ENCODE peak calls at places on chromosomes 11 and 22, in eight cellular contexts. One of them, this sample, is unnamed. For H3K4me1, the result is how much of the 10 kb centered on the place peaks cover.

GRCh38 chr11:34651551-34651950 is 30.7 kb downstream of the EHF start:
- DNase-seq in heart left ventricle: no peak
- DNase-seq in stomach: no peak
- DNase-seq in tibial nerve: no peak
- DNase-seq in A549: no peak
- DNase-seq in pancreas: no peak
- DNase-seq in fibroblast of lung: no peak
- DNase-seq in lung: no peak
- DNase-seq in this sample: no peak

GRCh38 chr11:129840236-129840635 is 24.6 kb downstream of the TMEM45B start:
- DNase-seq in heart left ventricle: no peak
- DNase-seq in stomach: no peak
- DNase-seq in tibial nerve: no peak
- DNase-seq in A549: no peak
- DNase-seq in pancreas: no peak
- DNase-seq in fibroblast of lung: no peak
- DNase-seq in lung: no peak
- DNase-seq in this sample: no peak

GRCh38 chr11:111355956-111356659 is 23.0 kb downstream of the POU2AF1 start:
- DNase-seq in heart left ventricle: no peak
- DNase-seq in stomach: no peak
- DNase-seq in tibial nerve: no peak
- DNase-seq in A549: no peak
- DNase-seq in pancreas: no peak
- DNase-seq in fibroblast of lung: no peak
- DNase-seq in lung: peak
- DNase-seq in this sample: no peak

GRCh38 chr11:96273507-96273906 is 69.5 kb downstream of the MAML2 start:
- DNase-seq in heart left ventricle: no peak
- DNase-seq in stomach: no peak
- DNase-seq in tibial nerve: no peak
- DNase-seq in A549: no peak
- DNase-seq in pancreas: no peak
- DNase-seq in fibroblast of lung: no peak
- DNase-seq in lung: no peak
- DNase-seq in this sample: no peak

GRCh38 chr22:37486224-37486845 is at the start of gene MFNG:
- DNase-seq in heart left ventricle: peak
- DNase-seq in stomach: peak
- DNase-seq in tibial nerve: peak
- DNase-seq in A549: peak
- DNase-seq in pancreas: peak
- DNase-seq in fibroblast of lung: peak
- DNase-seq in lung: peak
- DNase-seq in this sample: peak

GRCh38 chr22:36918730-36919129 is 5.3 kb downstream of the CSF2RB start:
- DNase-seq in heart left ventricle: no peak
- DNase-seq in stomach: no peak
- DNase-seq in tibial nerve: no peak
- DNase-seq in A549: no peak
- DNase-seq in pancreas: no peak
- DNase-seq in fibroblast of lung: no peak
- DNase-seq in lung: no peak
- DNase-seq in this sample: no peak

GRCh38 chr22:50119768-50120251 is 30.0 kb downstream of the MOV10L1 start:
- DNase-seq in heart left ventricle: no peak
- DNase-seq in stomach: no peak
- DNase-seq in tibial nerve: no peak
- DNase-seq in A549: no peak
- DNase-seq in pancreas: no peak
- DNase-seq in fibroblast of lung: peak
- DNase-seq in lung: no peak
- DNase-seq in this sample: no peak

GRCh38 chr11:131253142-131253884 is 117.1 kb upstream of the NTM start:
- DNase-seq in heart left ventricle: no peak
- DNase-seq in stomach: no peak
- DNase-seq in tibial nerve: no peak
- DNase-seq in A549: no peak
- DNase-seq in pancreas: no peak
- DNase-seq in fibroblast of lung: no peak
- DNase-seq in lung: no peak
- DNase-seq in this sample: no peak

GRCh38 chr11:103024086-103024485 is 67.9 kb downstream of the DCUN1D5 start:
- DNase-seq in heart left ventricle: no peak
- DNase-seq in stomach: no peak
- DNase-seq in tibial nerve: no peak
- DNase-seq in A549: no peak
- DNase-seq in pancreas: no peak
- DNase-seq in fibroblast of lung: no peak
- DNase-seq in lung: no peak
- DNase-seq in this sample: no peak

DNA sequence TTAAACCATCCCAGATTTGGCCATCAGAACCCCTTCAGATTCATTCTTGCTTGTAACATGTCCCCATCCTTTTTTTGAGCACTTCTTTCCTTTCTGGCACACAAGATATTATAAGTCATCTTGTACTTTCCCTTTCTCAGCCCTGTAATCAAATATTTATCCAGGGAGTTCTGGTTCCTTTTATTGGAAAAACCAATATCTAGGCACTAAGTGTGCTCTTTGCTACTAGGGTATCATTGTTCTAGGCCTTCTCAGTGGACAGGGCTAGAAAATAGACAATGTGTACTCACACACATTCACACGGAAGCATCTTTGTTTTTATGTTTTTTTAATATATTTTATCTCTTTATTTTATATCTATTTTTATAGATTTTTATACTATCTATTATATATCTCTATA is 47.3 kb downstream of the ARL14EP start:
- DNase-seq in heart left ventricle: no peak
- DNase-seq in stomach: no peak
- DNase-seq in tibial nerve: no peak
- DNase-seq in A549: no peak
- DNase-seq in pancreas: no peak
- DNase-seq in fibroblast of lung: no peak
- DNase-seq in lung: no peak
- DNase-seq in this sample: no peak
- TF ChIP-seq CTCF in heart left ventricle: no peak
- TF ChIP-seq CTCF in stomach: no peak
- TF ChIP-seq CTCF in tibial nerve: no peak
- TF ChIP-seq CTCF in A549: no peak
- TF ChIP-seq CTCF in pancreas: no peak
- TF ChIP-seq CTCF in fibroblast of lung: no peak
- TF ChIP-seq CTCF in lung: no peak
- TF ChIP-seq CTCF in this sample: no peak

DNA sequence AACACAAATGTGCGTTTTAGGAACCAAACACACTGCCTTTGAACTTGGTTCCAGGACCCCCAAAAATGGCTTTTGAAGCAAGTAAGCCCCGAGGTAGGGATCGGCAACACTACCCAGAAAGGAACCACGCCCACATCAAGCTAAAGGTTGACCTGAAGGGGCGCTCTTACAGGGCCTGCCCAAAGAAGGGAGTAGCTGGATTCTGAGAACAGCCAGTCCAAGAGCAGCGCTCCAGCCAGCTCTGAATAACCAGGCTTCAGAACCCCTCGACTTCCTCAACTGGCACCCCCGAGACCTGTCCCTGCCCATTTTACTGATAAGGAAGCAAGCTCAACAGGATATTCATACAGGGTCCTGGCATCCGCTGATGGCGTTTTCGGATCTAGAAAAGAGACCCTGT is 18.9 kb upstream of the MOB2 start:
- DNase-seq in heart left ventricle: no peak
- DNase-seq in stomach: no peak
- DNase-seq in tibial nerve: no peak
- DNase-seq in A549: no peak
- DNase-seq in pancreas: no peak
- DNase-seq in fibroblast of lung: no peak
- DNase-seq in lung: no peak
- DNase-seq in this sample: no peak
- H3K4me1 ChIP-seq in heart left ventricle: half or more
- H3K4me1 ChIP-seq in stomach: under half
- H3K4me1 ChIP-seq in tibial nerve: half or more
- H3K4me1 ChIP-seq in A549: under half
- H3K4me1 ChIP-seq in pancreas: under half
- H3K4me1 ChIP-seq in fibroblast of lung: under half
- H3K4me1 ChIP-seq in lung: under half
- H3K4me1 ChIP-seq in this sample: under half

GRCh38 chr11:71998061-71998460 is 648 bp upstream of the IL18BP start:
- DNase-seq in heart left ventricle: no peak
- DNase-seq in stomach: no peak
- DNase-seq in tibial nerve: no peak
- DNase-seq in A549: no peak
- DNase-seq in pancreas: no peak
- DNase-seq in fibroblast of lung: no peak
- DNase-seq in lung: no peak
- DNase-seq in this sample: no peak

GRCh38 chr11:72000591-72000867 is 1.8 kb downstream of the IL18BP start:
- DNase-seq in heart left ventricle: no peak
- DNase-seq in stomach: no peak
- DNase-seq in tibial nerve: no peak
- DNase-seq in A549: no peak
- DNase-seq in pancreas: no peak
- DNase-seq in fibroblast of lung: no peak
- DNase-seq in lung: no peak
- DNase-seq in this sample: no peak

GRCh38 chr11:71999813-72000590 is 1.3 kb downstream of the IL18BP start:
- DNase-seq in heart left ventricle: no peak
- DNase-seq in stomach: no peak
- DNase-seq in tibial nerve: no peak
- DNase-seq in A549: no peak
- DNase-seq in pancreas: no peak
- DNase-seq in fibroblast of lung: no peak
- DNase-seq in lung: no peak
- DNase-seq in this sample: no peak

GRCh38 chr11:71998649-71999310 is at the start of gene IL18BP:
- DNase-seq in heart left ventricle: no peak
- DNase-seq in stomach: no peak
- DNase-seq in tibial nerve: no peak
- DNase-seq in A549: no peak
- DNase-seq in pancreas: no peak
- DNase-seq in fibroblast of lung: no peak
- DNase-seq in lung: no peak
- DNase-seq in this sample: no peak

DNA sequence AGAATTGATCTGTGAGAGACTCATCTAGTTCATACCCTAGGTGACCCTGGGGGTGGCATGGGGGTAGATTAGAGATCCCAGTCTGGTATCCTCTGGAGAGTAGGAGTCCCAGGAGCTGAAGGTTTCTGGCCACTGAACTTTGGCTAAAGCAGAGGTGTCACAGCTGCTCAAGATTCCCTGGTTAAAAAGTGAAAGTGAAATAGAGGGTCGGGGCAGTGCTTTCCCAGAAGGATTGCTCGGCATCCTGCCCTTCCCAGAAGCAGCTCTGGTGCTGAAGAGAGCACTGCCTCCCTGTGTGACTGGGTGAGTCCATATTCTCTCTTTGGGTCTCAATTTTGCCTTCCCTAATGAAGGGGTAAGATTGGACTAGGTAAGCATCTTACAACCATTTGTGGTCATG is 651 bp downstream of the IL18BP start:
- DNase-seq in heart left ventricle: no peak
- DNase-seq in stomach: peak
- DNase-seq in tibial nerve: no peak
- DNase-seq in A549: no peak
- DNase-seq in pancreas: no peak
- DNase-seq in fibroblast of lung: peak
- DNase-seq in lung: no peak
- DNase-seq in this sample: no peak
- H3K4me3 ChIP-seq in heart left ventricle: peak
- H3K4me3 ChIP-seq in stomach: peak
- H3K4me3 ChIP-seq in tibial nerve: no peak
- H3K4me3 ChIP-seq in A549: no peak
- H3K4me3 ChIP-seq in pancreas: no peak
- H3K4me3 ChIP-seq in fibroblast of lung: no peak
- H3K4me3 ChIP-seq in lung: no peak
- H3K4me3 ChIP-seq in this sample: no peak

DNA sequence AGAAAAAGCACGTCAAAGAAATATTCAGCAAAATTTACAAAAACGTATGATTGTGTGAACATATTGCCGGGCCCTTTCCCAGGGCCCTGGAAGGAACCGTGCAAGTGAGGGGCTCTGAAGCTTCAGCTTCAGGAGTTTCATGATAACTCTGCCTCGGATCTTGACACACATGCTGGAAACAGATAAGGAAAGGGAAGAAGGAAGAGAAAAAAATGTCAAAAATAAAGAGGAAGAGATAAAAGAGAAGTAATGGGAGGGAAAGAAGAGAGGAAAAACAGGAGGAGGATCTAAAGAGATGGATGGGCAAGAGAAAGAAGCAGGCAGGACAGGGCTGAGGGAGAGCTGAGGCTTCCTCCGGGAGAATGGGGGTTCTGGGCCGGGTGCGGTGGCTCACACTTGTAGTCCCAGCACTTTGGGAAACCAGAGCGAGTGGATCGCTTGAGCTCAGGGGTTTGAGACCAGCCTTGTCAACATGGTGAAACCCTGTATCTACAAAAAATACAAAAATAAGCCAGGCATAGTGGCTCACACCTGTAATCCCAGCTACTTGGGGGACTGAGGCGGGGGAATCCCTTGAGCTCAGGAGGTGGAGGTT is 2.7 kb upstream of the TMPRSS4 start:
- DNase-seq in heart left ventricle: no peak
- DNase-seq in stomach: no peak
- DNase-seq in tibial nerve: no peak
- DNase-seq in A549: no peak
- DNase-seq in pancreas: no peak
- DNase-seq in fibroblast of lung: no peak
- DNase-seq in lung: no peak
- DNase-seq in this sample: no peak
- TF ChIP-seq CTCF in heart left ventricle: no peak
- TF ChIP-seq CTCF in stomach: no peak
- TF ChIP-seq CTCF in tibial nerve: no peak
- TF ChIP-seq CTCF in A549: no peak
- TF ChIP-seq CTCF in pancreas: no peak
- TF ChIP-seq CTCF in fibroblast of lung: no peak
- TF ChIP-seq CTCF in lung: no peak
- TF ChIP-seq CTCF in this sample: no peak

GRCh38 chr11:28318861-28319260 is 210.7 kb downstream of the METTL15 start:
- DNase-seq in heart left ventricle: no peak
- DNase-seq in stomach: no peak
- DNase-seq in tibial nerve: no peak
- DNase-seq in A549: no peak
- DNase-seq in pancreas: no peak
- DNase-seq in fibroblast of lung: no peak
- DNase-seq in lung: no peak
- DNase-seq in this sample: no peak

GRCh38 chr11:28315440-28315839 is 207.3 kb downstream of the METTL15 start:
- DNase-seq in heart left ventricle: no peak
- DNase-seq in stomach: no peak
- DNase-seq in tibial nerve: no peak
- DNase-seq in A549: no peak
- DNase-seq in pancreas: no peak
- DNase-seq in fibroblast of lung: no peak
- DNase-seq in lung: no peak
- DNase-seq in this sample: no peak
- H3K4me1 ChIP-seq in heart left ventricle: under half
- H3K4me1 ChIP-seq in stomach: under half
- H3K4me1 ChIP-seq in tibial nerve: under half
- H3K4me1 ChIP-seq in A549: under half
- H3K4me1 ChIP-seq in pancreas: under half
- H3K4me1 ChIP-seq in fibroblast of lung: under half
- H3K4me1 ChIP-seq in lung: under half
- H3K4me1 ChIP-seq in this sample: under half

GRCh38 chr22:22700631-22701030 is 56.2 kb downstream of the GGTLC2 start:
- DNase-seq in heart left ventricle: no peak
- DNase-seq in stomach: no peak
- DNase-seq in tibial nerve: no peak
- DNase-seq in A549: no peak
- DNase-seq in pancreas: no peak
- DNase-seq in fibroblast of lung: no peak
- DNase-seq in lung: no peak
- DNase-seq in this sample: no peak
- H3K4me3 ChIP-seq in heart left ventricle: no peak
- H3K4me3 ChIP-seq in stomach: no peak
- H3K4me3 ChIP-seq in tibial nerve: no peak
- H3K4me3 ChIP-seq in A549: no peak
- H3K4me3 ChIP-seq in pancreas: no peak
- H3K4me3 ChIP-seq in fibroblast of lung: no peak
- H3K4me3 ChIP-seq in lung: no peak
- H3K4me3 ChIP-seq in this sample: no peak